ENCODE peak calls at places on chromosomes 2 and 18, in seven cellular contexts. One of them, this sample, is unnamed.
A peak's percentile ranks its signal among the peaks of the same experiment; 100 is the strongest.

GRCh38 chr2:16135913-16136310 is 195.6 kb downstream of the MYCN start:
- DNase-seq in NCI-H1930: no peak
- DNase-seq in tibial nerve: peak; percentile 3
- DNase-seq in activated naive CD8-positive, alpha-beta T cell treated with anti-CD3 and anti-CD28 coated beads, Interleukin-2, amount 50 U/mL, for 16 hours: no peak
- DNase-seq in Daoy: no peak
- DNase-seq in activated naive CD4-positive, alpha-beta T cell: no peak
- DNase-seq in nephron progenitor cell: no peak
- DNase-seq in this sample: no peak

GRCh38 chr2:113974727-113975126 is 84.8 kb downstream of the ACTR3 start:
- DNase-seq in NCI-H1930: no peak
- DNase-seq in tibial nerve: no peak
- DNase-seq in activated naive CD8-positive, alpha-beta T cell treated with anti-CD3 and anti-CD28 coated beads, Interleukin-2, amount 50 U/mL, for 16 hours: no peak
- DNase-seq in Daoy: no peak
- DNase-seq in activated naive CD4-positive, alpha-beta T cell: no peak
- DNase-seq in nephron progenitor cell: no peak
- DNase-seq in this sample: no peak

GRCh38 chr2:61928816-61929471 is 23.5 kb downstream of the COMMD1 start:
- DNase-seq in NCI-H1930: no peak
- DNase-seq in tibial nerve: no peak
- DNase-seq in activated naive CD8-positive, alpha-beta T cell treated with anti-CD3 and anti-CD28 coated beads, Interleukin-2, amount 50 U/mL, for 16 hours: no peak
- DNase-seq in Daoy: no peak
- DNase-seq in activated naive CD4-positive, alpha-beta T cell: no peak
- DNase-seq in nephron progenitor cell: no peak
- DNase-seq in this sample: peak; percentile 74

GRCh38 chr18:77218642-77219041 is 31.0 kb upstream of the GALR1 start:
- DNase-seq in NCI-H1930: no peak
- DNase-seq in tibial nerve: no peak
- DNase-seq in activated naive CD8-positive, alpha-beta T cell treated with anti-CD3 and anti-CD28 coated beads, Interleukin-2, amount 50 U/mL, for 16 hours: no peak
- DNase-seq in Daoy: no peak
- DNase-seq in activated naive CD4-positive, alpha-beta T cell: no peak
- DNase-seq in nephron progenitor cell: no peak
- DNase-seq in this sample: no peak

GRCh38 chr2:239444626-239445625 is 44.1 kb upstream of the HDAC4 start:
- DNase-seq in NCI-H1930: no peak
- DNase-seq in tibial nerve: peak; percentile 56
- DNase-seq in activated naive CD8-positive, alpha-beta T cell treated with anti-CD3 and anti-CD28 coated beads, Interleukin-2, amount 50 U/mL, for 16 hours: no peak
- DNase-seq in Daoy: no peak
- DNase-seq in activated naive CD4-positive, alpha-beta T cell: no peak
- DNase-seq in nephron progenitor cell: no peak
- DNase-seq in this sample: no peak

GRCh38 chr2:24919100-24919976 is 699 bp downstream of the ADCY3 start:
- DNase-seq in NCI-H1930: no peak
- DNase-seq in tibial nerve: no peak
- DNase-seq in activated naive CD8-positive, alpha-beta T cell treated with anti-CD3 and anti-CD28 coated beads, Interleukin-2, amount 50 U/mL, for 16 hours: peak; percentile 30
- DNase-seq in Daoy: peak; percentile 45
- DNase-seq in activated naive CD4-positive, alpha-beta T cell: no peak
- DNase-seq in nephron progenitor cell: peak; percentile 31
- DNase-seq in this sample: peak; percentile 48

GRCh38 chr2:101949304-101949703 is 42.5 kb upstream of the IL1R2 start:
- DNase-seq in NCI-H1930: no peak
- DNase-seq in tibial nerve: no peak
- DNase-seq in activated naive CD8-positive, alpha-beta T cell treated with anti-CD3 and anti-CD28 coated beads, Interleukin-2, amount 50 U/mL, for 16 hours: no peak
- DNase-seq in Daoy: no peak
- DNase-seq in activated naive CD4-positive, alpha-beta T cell: no peak
- DNase-seq in nephron progenitor cell: no peak
- DNase-seq in this sample: no peak

GRCh38 chr2:72821118-72821517 is 4.7 kb downstream of the EXOC6B start:
- DNase-seq in NCI-H1930: no peak
- DNase-seq in tibial nerve: no peak
- DNase-seq in activated naive CD8-positive, alpha-beta T cell treated with anti-CD3 and anti-CD28 coated beads, Interleukin-2, amount 50 U/mL, for 16 hours: no peak
- DNase-seq in Daoy: no peak
- DNase-seq in activated naive CD4-positive, alpha-beta T cell: no peak
- DNase-seq in nephron progenitor cell: no peak
- DNase-seq in this sample: no peak

GRCh38 chr2:67255933-67256615 is 141.1 kb upstream of the ETAA1 start:
- DNase-seq in NCI-H1930: no peak
- DNase-seq in tibial nerve: no peak
- DNase-seq in activated naive CD8-positive, alpha-beta T cell treated with anti-CD3 and anti-CD28 coated beads, Interleukin-2, amount 50 U/mL, for 16 hours: no peak
- DNase-seq in Daoy: no peak
- DNase-seq in activated naive CD4-positive, alpha-beta T cell: no peak
- DNase-seq in nephron progenitor cell: no peak
- DNase-seq in this sample: no peak

GRCh38 chr2:32812316-32812715 is 134.4 kb upstream of the LTBP1 start:
- DNase-seq in NCI-H1930: no peak
- DNase-seq in tibial nerve: no peak
- DNase-seq in activated naive CD8-positive, alpha-beta T cell treated with anti-CD3 and anti-CD28 coated beads, Interleukin-2, amount 50 U/mL, for 16 hours: no peak
- DNase-seq in Daoy: no peak
- DNase-seq in activated naive CD4-positive, alpha-beta T cell: no peak
- DNase-seq in nephron progenitor cell: no peak
- DNase-seq in this sample: no peak

GRCh38 chr2:19532797-19533196 is 174.4 kb upstream of the OSR1 start:
- DNase-seq in NCI-H1930: no peak
- DNase-seq in tibial nerve: no peak
- DNase-seq in activated naive CD8-positive, alpha-beta T cell treated with anti-CD3 and anti-CD28 coated beads, Interleukin-2, amount 50 U/mL, for 16 hours: no peak
- DNase-seq in Daoy: no peak
- DNase-seq in activated naive CD4-positive, alpha-beta T cell: no peak
- DNase-seq in nephron progenitor cell: no peak
- DNase-seq in this sample: no peak

GRCh38 chr2:240225660-240226475 is 85.4 kb upstream of the OTOS start:
- DNase-seq in NCI-H1930: no peak
- DNase-seq in tibial nerve: no peak
- DNase-seq in activated naive CD8-positive, alpha-beta T cell treated with anti-CD3 and anti-CD28 coated beads, Interleukin-2, amount 50 U/mL, for 16 hours: no peak
- DNase-seq in Daoy: no peak
- DNase-seq in activated naive CD4-positive, alpha-beta T cell: no peak
- DNase-seq in nephron progenitor cell: no peak
- DNase-seq in this sample: no peak